ENCODE peak calls at places on chromosomes 16 and 17, in four cellular contexts. J is GM12878, Z is brain microvascular endothelial cell, K is uterus. W is an unnamed sample.

GRCh38 chr16:65024649-65025243 is 97.1 kb downstream of the CDH11 start:
- DNase-seq in J (no peak), Z (peak; percentile 86), K (no peak), W (no peak)

GRCh38 chr17:80999224-81000088 is 7.8 kb downstream of the CHMP6 start:
- DNase-seq in J (no peak), Z (no peak), K (no peak), W (no peak)

GRCh38 chr17:21380659-21381058 is 4.5 kb downstream of the KCNJ12 start:
- DNase-seq in J (no peak), Z (no peak), K (no peak), W (no peak)

GRCh38 chr16:18983565-18984424 is at the start of gene TMC7:
- DNase-seq in J (no peak), Z (peak; percentile 83), K (peak; percentile 53), W (peak; percentile 80)

GRCh38 chr16:63850979-63851378 is 1270.9 kb downstream of the CDH11 start:
- DNase-seq in J (no peak), Z (no peak), K (no peak), W (no peak)

GRCh38 chr16:69855587-69855986 is 93.5 kb downstream of the WWP2 start:
- DNase-seq in J (no peak), Z (no peak), K (no peak), W (no peak)

GRCh38 chr17:27522028-27522639 is 65.9 kb downstream of the KSR1 start:
- DNase-seq in J (no peak), Z (no peak), K (no peak), W (no peak)

GRCh38 chr16:49495151-49495566 is 121.6 kb downstream of the C16orf78 start:
- DNase-seq in J (no peak), Z (no peak), K (peak; percentile 4), W (no peak)

GRCh38 chr16:29811170-29811895 is 660 bp upstream of the PRRT2 start:
- DNase-seq in J (peak; percentile 72), Z (peak; percentile 96), K (peak; percentile 96), W (peak; percentile 97)

GRCh38 chr16:57544129-57544653 is 1.7 kb downstream of the ADGRG5 start:
- DNase-seq in J (peak; percentile 95), Z (no peak), K (peak; percentile 1), W (no peak)

GRCh38 chr16:3659200-3659599 is 4.7 kb downstream of the DNASE1 start:
- DNase-seq in J (no peak), Z (no peak), K (no peak), W (no peak)

GRCh38 chr17:1999557-2000251 is 25.4 kb downstream of the RTN4RL1 start:
- DNase-seq in J (no peak), Z (no peak), K (no peak), W (peak; percentile 71)

GRCh38 chr17:10029129-10029528 is 124.1 kb upstream of the RCVRN start:
- DNase-seq in J (no peak), Z (no peak), K (no peak), W (no peak)

GRCh38 chr16:22787456-22788189 is 26.3 kb upstream of the HS3ST2 start:
- DNase-seq in J (no peak), Z (no peak), K (no peak), W (peak; percentile 29)

GRCh38 chr17:8004899-8005298 is 2.5 kb downstream of the GUCY2D start:
- DNase-seq in J (no peak), Z (peak; percentile 58), K (no peak), W (no peak)

GRCh38 chr16:50950955-50951354 is 200.1 kb downstream of the SALL1 start:
- DNase-seq in J (no peak), Z (no peak), K (no peak), W (no peak)

GRCh38 chr17:41060052-41060604 is at the start of gene KRTAP2-3:
- DNase-seq in J (no peak), Z (peak; percentile 89), K (no peak), W (no peak)

GRCh38 chr16:30697264-30698138 is 1.5 kb upstream of the SRCAP start:
- DNase-seq in J (no peak), Z (no peak), K (no peak), W (peak; percentile 99)

GRCh38 chr17:41322264-41322902 is 6.9 kb upstream of the KRTAP17-1 start:
- DNase-seq in J (no peak), Z (peak; percentile 64), K (no peak), W (peak; percentile 43)

GRCh38 chr16:78128920-78129319 is 29.5 kb downstream of the WWOX start:
- DNase-seq in J (no peak), Z (no peak), K (no peak), W (no peak)

GRCh38 chr16:67542464-67542863 is 13.8 kb downstream of the RIPOR1 start:
- DNase-seq in J (no peak), Z (peak; percentile 54), K (no peak), W (no peak)

GRCh38 chr16:10321407-10322397 is 64.2 kb upstream of the ATF7IP2 start:
- DNase-seq in J (no peak), Z (no peak), K (no peak), W (no peak)

GRCh38 chr16:11136600-11136999 is 119.4 kb downstream of the SOCS1 start:
- DNase-seq in J (no peak), Z (peak; percentile 46), K (no peak), W (no peak)

GRCh38 chr17:6551909-6552768 is 4.2 kb downstream of the PITPNM3 start:
- DNase-seq in J (no peak), Z (no peak), K (no peak), W (peak; percentile 85)

GRCh38 chr16:77961811-77962210 is 60.5 kb upstream of the CLEC3A start:
- DNase-seq in J (no peak), Z (no peak), K (no peak), W (no peak)

GRCh38 chr16:23877107-23878070 is 41.6 kb downstream of the PRKCB start:
- DNase-seq in J (no peak), Z (no peak), K (no peak), W (no peak)

GRCh38 chr16:54287758-54288591 is 1.4 kb upstream of the IRX3 start:
- DNase-seq in J (no peak), Z (no peak), K (no peak), W (no peak)

GRCh38 chr17:63995626-63996025 is 2.5 kb upstream of the PRR29 start:
- DNase-seq in J (no peak), Z (no peak), K (no peak), W (no peak)

GRCh38 chr16:65375651-65376050 is 253.8 kb upstream of the CDH11 start:
- DNase-seq in J (no peak), Z (peak; percentile 31), K (no peak), W (no peak)

GRCh38 chr17:48930435-48930873 is 14.2 kb downstream of the SNF8 start:
- DNase-seq in J (no peak), Z (no peak), K (no peak), W (no peak)

DNA sequence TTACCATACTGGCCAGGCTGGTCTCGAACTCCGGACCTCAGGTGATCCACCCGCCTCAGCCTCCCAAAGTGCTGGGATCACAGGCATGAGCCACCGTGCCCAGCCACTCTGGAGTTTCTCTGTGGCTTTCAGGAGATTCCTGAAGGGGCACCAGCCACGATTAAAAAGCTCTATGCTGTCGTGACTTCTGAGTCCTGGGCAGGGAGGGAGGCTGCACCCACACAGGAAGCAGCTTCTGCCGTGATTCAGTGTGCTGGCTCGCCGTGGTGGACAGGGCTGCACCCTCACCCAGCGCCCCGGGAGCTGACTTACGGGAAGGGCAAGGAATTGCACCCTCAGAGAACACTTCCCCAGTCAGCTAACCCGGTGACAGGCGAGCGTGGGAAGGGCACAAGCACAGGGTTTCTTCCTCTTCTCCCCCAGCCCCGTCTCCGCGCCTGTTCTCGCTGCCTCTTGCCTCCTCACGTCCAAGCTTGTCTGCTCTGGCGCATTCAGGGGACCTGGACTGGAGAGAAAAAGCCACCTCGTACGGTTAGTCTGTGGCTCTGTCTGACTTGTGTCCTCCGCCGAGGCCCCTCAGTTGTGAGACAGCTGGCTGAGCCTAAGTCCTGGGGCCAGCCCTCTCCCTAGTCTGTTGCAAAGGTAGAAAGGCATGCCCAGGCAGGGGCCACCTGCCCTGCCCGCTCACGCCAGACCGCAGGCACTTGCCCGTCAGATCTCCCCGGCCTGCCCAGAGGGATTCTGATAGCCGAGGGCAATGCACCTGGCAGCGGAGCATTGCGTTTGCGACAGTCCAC is 145.0 kb downstream of the SEC14L1 start:
- DNase-seq in J (no peak), Z (peak; percentile 83), K (no peak), W (peak; percentile 82)
- H3K27ac ChIP-seq in J (no peak overlapping the region), Z (peak overlapping the region; percentile 76), K (no peak overlapping the region), W (peak overlapping the region; percentile 94)

DNA sequence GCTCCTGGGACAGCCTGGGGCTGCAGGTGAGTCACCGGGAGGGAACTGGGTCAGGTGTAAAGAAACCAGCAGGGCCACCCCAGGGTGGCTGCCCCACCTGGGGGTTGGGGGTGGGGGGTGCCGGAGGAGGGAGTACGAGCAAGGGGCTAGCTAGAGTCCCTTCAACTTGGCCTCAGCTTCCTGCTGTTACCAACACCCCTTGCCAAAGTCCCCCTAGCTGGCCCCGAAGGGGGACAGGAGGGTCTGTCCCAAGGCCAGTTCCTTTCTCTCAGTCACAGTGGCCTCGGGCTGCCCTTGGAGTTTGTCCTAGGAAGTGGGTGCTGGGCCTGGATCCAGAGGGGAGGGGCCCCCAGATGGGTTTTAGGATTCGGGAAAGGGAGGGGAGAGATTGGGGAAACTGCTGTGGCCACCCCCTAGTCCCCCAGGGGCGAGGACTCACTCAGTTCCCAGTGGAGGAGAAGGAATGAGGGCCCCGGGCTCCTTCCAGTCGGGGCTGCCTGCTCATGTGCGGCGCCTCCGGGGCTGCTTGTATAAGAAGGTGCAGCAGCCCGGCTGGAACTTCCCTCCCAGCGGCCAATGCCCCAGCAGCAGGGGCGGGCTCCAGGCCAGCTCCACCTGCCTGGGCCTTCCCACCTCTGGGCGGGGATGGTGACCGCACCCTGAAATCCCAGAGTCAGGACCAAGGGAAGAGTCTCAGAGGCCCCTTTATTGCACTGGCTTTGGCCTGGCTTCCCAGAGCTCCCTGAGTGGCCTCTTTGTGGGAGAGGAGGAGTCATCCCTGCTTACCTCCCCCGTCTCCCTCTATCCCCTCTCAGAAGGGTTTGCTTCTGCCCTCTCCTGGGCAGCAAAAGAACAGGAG is 7.3 kb downstream of the ARHGAP27 start:
- DNase-seq in J (no peak), Z (peak; percentile 37), K (no peak), W (peak; percentile 90)
- H3K4me3 ChIP-seq in J (no peak overlapping the region), Z (no peak overlapping the region), K (no peak overlapping the region), W (peak overlapping the region; percentile 35)

GRCh38 chr17:82464567-82464929 is 6.0 kb downstream of the NARF start:
- DNase-seq in J (no peak), Z (no peak), K (no peak), W (no peak)
- H3K27ac ChIP-seq in J (no peak overlapping the region), Z (no peak overlapping the region), K (no peak overlapping the region), W (no peak overlapping the region)

GRCh38 chr17:39022961-39023360 is 55.8 kb upstream of the FBXO47 start:
- DNase-seq in J (no peak), Z (no peak), K (no peak), W (no peak)

GRCh38 chr17:39028690-39029089 is 61.5 kb upstream of the FBXO47 start:
- DNase-seq in J (no peak), Z (no peak), K (no peak), W (no peak)

GRCh38 chr17:39027440-39028035 is 60.3 kb upstream of the FBXO47 start:
- DNase-seq in J (no peak), Z (no peak), K (no peak), W (no peak)

DNA sequence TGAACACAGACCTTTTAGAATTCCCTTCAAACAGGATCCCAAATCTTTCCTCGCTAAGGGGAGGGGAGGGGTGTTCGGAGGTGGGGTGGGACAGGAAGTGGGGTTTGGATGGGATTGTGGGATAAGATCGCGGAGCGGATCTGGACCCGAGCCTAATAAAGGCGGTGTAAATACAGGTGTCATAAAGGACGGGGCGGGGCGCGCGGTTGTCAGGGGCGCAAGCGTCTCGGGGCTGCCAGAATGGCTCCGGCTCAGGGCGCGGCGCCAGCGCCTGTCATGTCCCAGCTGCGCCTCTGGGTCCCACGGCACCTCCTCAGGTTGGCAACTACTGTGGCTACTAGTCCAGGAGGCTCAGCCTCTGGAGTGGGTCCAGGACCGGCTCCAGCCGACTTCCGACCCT is 59.8 kb upstream of the FBXO47 start:
- DNase-seq in J (no peak), Z (no peak), K (peak; percentile 65), W (peak; percentile 36)
- H3K4me3 ChIP-seq in J (no peak overlapping the region), Z (peak overlapping the region; percentile 29), K (peak overlapping the region; percentile 30), W (peak overlapping the region; percentile 23)

W was measured in prostate gland.